ENCODE peak calls at places on chromosomes 11 and 22, in five cellular contexts. A, W, G, S and K are unnamed samples.
A peak's percentile ranks its signal among the peaks of the same experiment; 100 is the strongest.

GRCh38 chr11:109203176-109203575 is 218.8 kb upstream of the C11orf87 start:
- DNase-seq in A (no peak), G (no peak), W (no peak), S (no peak), K (no peak)

GRCh38 chr11:62054484-62055121 is 69.2 kb upstream of the INCENP start:
- DNase-seq in W (peak; percentile 9), A (peak; percentile 37), S (no peak), G (no peak), K (no peak)

GRCh38 chr11:29319231-29319630 is 697.6 kb downstream of the KCNA4 start:
- DNase-seq in A (peak; percentile 13), S (no peak), W (no peak), G (no peak), K (no peak)

GRCh38 chr11:31645747-31646146 is 136.2 kb downstream of the ELP4 start:
- DNase-seq in G (no peak), A (peak; percentile 90), S (no peak), W (no peak), K (no peak)

GRCh38 chr22:48179571-48180546 is 1417.4 kb downstream of the TBC1D22A start:
- DNase-seq in W (no peak), G (no peak), S (no peak), A (no peak), K (no peak)

GRCh38 chr11:128553662-128554392 is 33.5 kb downstream of the ETS1 start:
- DNase-seq in G (no peak), A (peak; percentile 13), S (no peak), W (no peak), K (no peak)

GRCh38 chr11:70247710-70248072 is 22.8 kb upstream of the PPFIA1 start:
- DNase-seq in S (no peak), W (no peak), G (peak; percentile 61), A (peak; percentile 25), K (no peak)

GRCh38 chr11:2076441-2076840 is 62.7 kb downstream of the IGF2 start:
- DNase-seq in W (no peak), S (no peak), A (no peak), G (no peak), K (no peak)

GRCh38 chr22:43151251-43152000 is at the start of gene TSPO:
- DNase-seq in A (peak; percentile 82), G (peak; percentile 89), S (peak; percentile 32), W (no peak), K (peak; percentile 65)

GRCh38 chr11:74950374-74950969 is 1.4 kb downstream of the SPCS2 start:
- DNase-seq in A (no peak), W (no peak), G (no peak), S (no peak), K (no peak)

GRCh38 chr11:99257131-99257530 is 236.4 kb downstream of the CNTN5 start:
- DNase-seq in S (no peak), W (no peak), G (no peak), A (no peak), K (no peak)

GRCh38 chr22:20107471-20107901 is 8.4 kb upstream of the RANBP1 start:
- DNase-seq in W (no peak), G (peak; percentile 6), S (no peak), A (no peak), K (no peak)

GRCh38 chr11:61510980-61511373 is 2.4 kb downstream of the LRRC10B start:
- DNase-seq in A (no peak), G (no peak), W (no peak), S (no peak), K (no peak)

GRCh38 chr11:42407379-42407778 is 904.4 kb upstream of the API5 start:
- DNase-seq in G (no peak), W (peak; percentile 94), A (no peak), S (peak; percentile 17), K (no peak)

GRCh38 chr11:46560300-46561025 is 33.4 kb downstream of the AMBRA1 start:
- DNase-seq in W (no peak), S (peak; percentile 58), A (peak; percentile 63), G (no peak), K (no peak)

GRCh38 chr22:44627521-44628139 is 74.4 kb upstream of the PRR5 start:
- DNase-seq in G (no peak), S (no peak), W (no peak), A (no peak), K (no peak)

GRCh38 chr22:19808873-19809478 is 45.7 kb downstream of the GNB1L start:
- DNase-seq in W (no peak), G (peak; percentile 52), A (no peak), S (no peak), K (no peak)

GRCh38 chr11:133865466-133865865 is 20.2 kb upstream of the SPATA19 start:
- DNase-seq in W (no peak), A (no peak), G (no peak), S (no peak), K (no peak)

GRCh38 chr11:62665630-62666258 is 632 bp downstream of the CSKMT start:
- DNase-seq in G (peak; percentile 51), W (no peak), A (peak; percentile 80), S (peak; percentile 78), K (peak; percentile 63)

GRCh38 chr11:10481567-10482349 is 26.7 kb downstream of the AMPD3 start:
- DNase-seq in A (no peak), S (no peak), G (no peak), W (no peak), K (no peak)

DNA sequence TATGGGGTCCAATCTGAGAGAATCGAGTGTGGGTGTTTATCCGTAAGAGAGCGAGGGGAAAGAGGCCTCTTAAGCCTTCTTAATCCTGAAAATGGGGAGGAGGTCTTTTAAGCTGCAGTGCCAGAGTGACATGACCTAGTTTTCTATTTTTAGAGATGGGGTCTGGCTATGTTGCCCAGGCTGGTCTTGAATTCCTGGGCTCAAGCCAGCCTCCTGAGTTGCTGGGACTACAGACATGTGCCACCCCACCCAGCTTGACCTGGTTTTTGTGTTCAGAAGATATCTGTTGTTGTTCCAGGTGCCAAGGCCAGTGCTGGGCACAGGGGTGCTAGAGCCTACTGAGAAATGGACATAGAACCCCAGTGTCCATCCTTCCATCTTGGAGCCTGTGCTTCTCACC is 1.4 kb downstream of the BAD start:
- DNase-seq in S (no peak), G (no peak), A (no peak), W (no peak), K (no peak)
- H3K4me1 ChIP-seq in S (peaks cover 36% of the 10 kb centered on the region), G (peaks cover 27% of the 10 kb centered on the region), A (no peaks in the 10 kb centered on the region), W (peaks cover 11% of the 10 kb centered on the region), K (peaks cover 22% of the 10 kb centered on the region)

GRCh38 chr11:107387666-107388065 is 70.0 kb downstream of the CWF19L2 start:
- DNase-seq in S (no peak), A (no peak), W (no peak), G (no peak), K (no peak)
- H3K4me1 ChIP-seq in S (no peaks in the 10 kb centered on the region), A (peaks cover 7% of the 10 kb centered on the region), W (no peaks in the 10 kb centered on the region), G (no peaks in the 10 kb centered on the region), K (peaks cover 8% of the 10 kb centered on the region)

GRCh38 chr22:30285176-30285845 is 4.0 kb downstream of the CASTOR1 start:
- DNase-seq in A (no peak), W (no peak), G (no peak), S (no peak), K (no peak)

GRCh38 chr22:30286331-30286730 is 3.0 kb downstream of the CASTOR1 start:
- DNase-seq in G (no peak), A (no peak), S (no peak), W (no peak), K (no peak)

GRCh38 chr22:30286813-30287625 is 2.3 kb downstream of the CASTOR1 start:
- DNase-seq in A (peak; percentile 47), G (peak; percentile 75), S (peak; percentile 86), W (no peak), K (peak; percentile 76)

GRCh38 chr22:30284172-30284571 is 5.1 kb downstream of the CASTOR1 start:
- DNase-seq in W (no peak), S (no peak), G (no peak), A (no peak), K (no peak)

DNA sequence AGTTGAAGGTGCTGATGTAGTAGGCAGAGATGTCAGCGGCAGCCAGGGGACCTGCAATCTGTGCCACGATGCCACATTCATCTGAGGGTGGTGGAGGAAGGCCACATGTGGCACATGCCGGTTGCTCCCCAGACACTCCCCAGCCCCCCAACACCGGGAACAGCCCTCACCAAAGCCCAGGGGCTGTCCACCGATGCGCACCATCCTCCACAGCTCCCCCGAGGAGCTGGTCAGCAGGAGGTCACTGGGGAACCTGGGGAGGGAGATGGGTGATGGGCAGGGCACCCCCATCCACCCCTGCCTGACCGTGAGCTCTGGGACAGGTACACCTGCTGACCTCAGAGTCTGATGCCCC is 3.5 kb downstream of the CASTOR1 start:
- DNase-seq in S (no peak), A (no peak), G (no peak), W (no peak), K (no peak)
- H3K4me1 ChIP-seq in S (peaks cover 88% of the 10 kb centered on the region), A (peaks cover 17% of the 10 kb centered on the region), G (peaks cover 49% of the 10 kb centered on the region), W (peaks cover 17% of the 10 kb centered on the region), K (peaks cover 40% of the 10 kb centered on the region)

GRCh38 chr22:36349726-36350125 is 38.0 kb downstream of the MYH9 start:
- DNase-seq in A (no peak), G (no peak), W (no peak), S (no peak), K (no peak)

GRCh38 chr22:36352775-36353507 is 34.8 kb downstream of the MYH9 start:
- DNase-seq in A (no peak), W (no peak), G (peak; percentile 69), S (no peak), K (no peak)

GRCh38 chr22:36351921-36352774 is 35.6 kb downstream of the MYH9 start:
- DNase-seq in W (no peak), G (no peak), S (no peak), A (no peak), K (no peak)

GRCh38 chr22:36348760-36349159 is 39.0 kb downstream of the MYH9 start:
- DNase-seq in A (no peak), G (peak; percentile 5), S (no peak), W (no peak), K (peak; percentile 58)

GRCh38 chr22:36350751-36351594 is 36.8 kb downstream of the MYH9 start:
- DNase-seq in A (peak; percentile 63), W (no peak), G (peak; percentile 25), S (no peak), K (no peak)
- H3K4me1 ChIP-seq in A (peaks cover 46% of the 10 kb centered on the region), W (peaks cover 17% of the 10 kb centered on the region), G (peaks cover 97% of the 10 kb centered on the region), S (no peaks in the 10 kb centered on the region), K (peaks cover 92% of the 10 kb centered on the region)

DNA sequence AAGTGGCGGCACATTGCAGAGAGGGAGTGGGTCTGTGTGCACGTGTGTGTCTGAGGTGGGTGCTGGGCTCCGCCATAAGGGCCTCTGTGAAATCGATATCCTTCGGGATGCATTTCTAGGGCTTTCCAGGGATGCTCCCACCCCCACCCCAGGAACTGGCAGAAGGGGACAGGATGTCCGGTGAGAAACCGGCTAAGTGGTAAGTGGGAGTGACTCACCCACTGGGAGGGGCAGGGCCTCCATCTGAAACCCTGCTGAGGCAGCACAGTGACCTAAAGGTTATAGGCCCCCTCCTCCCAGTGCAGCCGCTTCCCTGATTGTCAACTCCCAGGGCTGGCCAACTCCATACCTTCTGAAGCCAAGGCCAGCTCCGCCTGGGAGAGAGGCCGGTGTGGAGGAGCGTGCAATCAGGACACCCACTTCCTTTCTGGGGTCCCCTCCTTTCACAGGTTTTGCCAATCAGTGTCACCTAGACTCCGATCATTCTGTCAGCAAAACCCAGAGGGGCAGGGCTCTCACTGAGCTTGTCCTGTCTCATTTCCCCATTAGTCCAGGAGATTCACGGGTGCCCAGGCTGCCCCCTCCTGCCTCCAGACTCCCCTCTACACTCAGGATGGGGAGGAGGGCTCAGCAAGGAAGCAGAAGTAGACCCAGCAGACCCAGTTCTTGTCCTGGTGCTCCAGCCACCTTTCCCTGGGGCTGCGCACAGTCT is 44.5 kb downstream of the NECTIN1 start:
- DNase-seq in S (no peak), A (peak; percentile 76), G (no peak), W (no peak), K (no peak)
- H3K4me1 ChIP-seq in S (no peaks in the 10 kb centered on the region), A (peaks cover 6% of the 10 kb centered on the region), G (peaks cover 38% of the 10 kb centered on the region), W (peaks cover 24% of the 10 kb centered on the region), K (no peaks in the 10 kb centered on the region)